ENCODE peak calls at places on chromosome 22, in six cellular contexts. C is left colon, L is heart right ventricle, B is Daoy, K is prostate gland, T is small intestine. X is an unnamed sample.

GRCh38 chr22:48070760-48071159 is 1308.3 kb downstream of the TBC1D22A start:
- DNase-seq in C (no peak), L (no peak), B (no peak), K (no peak), T (no peak), X (no peak)

GRCh38 chr22:18971321-18971751 is 35.2 kb upstream of the PRODH start:
- DNase-seq in C (no peak), L (no peak), B (no peak), K (no peak), T (no peak), X (no peak)

GRCh38 chr22:35961480-35961902 is 67.1 kb downstream of the RBFOX2 start:
- DNase-seq in C (peak; percentile 21), L (peak; percentile 87), B (peak; percentile 66), K (no peak), T (no peak), X (no peak)

GRCh38 chr22:45149671-45150070 is 14.1 kb upstream of the NUP50 start:
- DNase-seq in C (no peak), L (no peak), B (no peak), K (no peak), T (no peak), X (no peak)

GRCh38 chr22:28570697-28571373 is 108.8 kb downstream of the TTC28 start:
- DNase-seq in C (no peak), L (no peak), B (peak; percentile 9), K (no peak), T (no peak), X (no peak)

GRCh38 chr22:44020981-44021380 is 3.1 kb upstream of the PARVB start:
- DNase-seq in C (no peak), L (no peak), B (peak; percentile 52), K (no peak), T (no peak), X (no peak)

GRCh38 chr22:22031571-22031970 is 49.0 kb upstream of the TOP3B start:
- DNase-seq in C (no peak), L (no peak), B (no peak), K (no peak), T (no peak), X (no peak)

GRCh38 chr22:46693634-46694422 is 44.2 kb downstream of the CERK start:
- DNase-seq in C (no peak), L (no peak), B (no peak), K (no peak), T (no peak), X (no peak)

GRCh38 chr22:44070029-44070428 is 45.9 kb downstream of the PARVB start:
- DNase-seq in C (no peak), L (no peak), B (no peak), K (no peak), T (no peak), X (no peak)

GRCh38 chr22:33884829-33885228 is 35.4 kb downstream of the LARGE1 start:
- DNase-seq in C (no peak), L (no peak), B (no peak), K (no peak), T (no peak), X (no peak)

GRCh38 chr22:46465793-46466192 is 71.6 kb downstream of the CELSR1 start:
- DNase-seq in C (no peak), L (no peak), B (no peak), K (no peak), T (no peak), X (no peak)

GRCh38 chr22:38262051-38262795 is 10.6 kb downstream of the TMEM184B start:
- DNase-seq in C (peak; percentile 66), L (no peak), B (peak; percentile 21), K (peak; percentile 67), T (peak; percentile 63), X (no peak)

GRCh38 chr22:19183216-19183615 is 4.7 kb upstream of the SLC25A1 start:
- DNase-seq in C (no peak), L (no peak), B (no peak), K (no peak), T (no peak), X (no peak)

GRCh38 chr22:45124176-45124857 is 39.4 kb upstream of the NUP50 start:
- DNase-seq in C (no peak), L (no peak), B (no peak), K (no peak), T (no peak), X (no peak)

X was measured in NCI-H2107.